ENCODE peak calls at places on chromosomes 4 and X, in four cellular contexts. One of them, this sample, is unnamed.

GRCh38 chr4:53601251-53601764 is 10.0 kb upstream of the LNX1 start:
- ATAC-seq in activated CD8-positive, alpha-beta T cell treated with anti-CD3 and anti-CD28 coated beads, Interleukin-2, amount 10 ng/mL, durations not matched to agents 7 days and 5 days: no peak
- ATAC-seq in aorta: peak; percentile 52
- ATAC-seq in right lobe of liver: peak; percentile 64
- ATAC-seq in this sample: peak; percentile 55

GRCh38 chr4:150297861-150298474 is 219.7 kb downstream of the DCLK2 start:
- ATAC-seq in activated CD8-positive, alpha-beta T cell treated with anti-CD3 and anti-CD28 coated beads, Interleukin-2, amount 10 ng/mL, durations not matched to agents 7 days and 5 days: no peak
- ATAC-seq in aorta: no peak
- ATAC-seq in right lobe of liver: peak; percentile 58
- ATAC-seq in this sample: no peak

GRCh38 chr4:139042981-139043460 is 27.4 kb downstream of the NOCT start:
- ATAC-seq in activated CD8-positive, alpha-beta T cell treated with anti-CD3 and anti-CD28 coated beads, Interleukin-2, amount 10 ng/mL, durations not matched to agents 7 days and 5 days: no peak
- ATAC-seq in aorta: peak; percentile 38
- ATAC-seq in right lobe of liver: peak; percentile 85
- ATAC-seq in this sample: no peak

GRCh38 chr4:83771113-83771705 is 235.3 kb downstream of the GPAT3 start:
- ATAC-seq in activated CD8-positive, alpha-beta T cell treated with anti-CD3 and anti-CD28 coated beads, Interleukin-2, amount 10 ng/mL, durations not matched to agents 7 days and 5 days: no peak
- ATAC-seq in aorta: no peak
- ATAC-seq in right lobe of liver: peak; percentile 64
- ATAC-seq in this sample: no peak

GRCh38 chr4:57104706-57105560 is 5.3 kb downstream of the IGFBP7 start:
- ATAC-seq in activated CD8-positive, alpha-beta T cell treated with anti-CD3 and anti-CD28 coated beads, Interleukin-2, amount 10 ng/mL, durations not matched to agents 7 days and 5 days: no peak
- ATAC-seq in aorta: no peak
- ATAC-seq in right lobe of liver: no peak
- ATAC-seq in this sample: no peak

GRCh38 chrX:84340981-84341380 is 153.0 kb upstream of the RPS6KA6 start:
- ATAC-seq in activated CD8-positive, alpha-beta T cell treated with anti-CD3 and anti-CD28 coated beads, Interleukin-2, amount 10 ng/mL, durations not matched to agents 7 days and 5 days: no peak
- ATAC-seq in aorta: no peak
- ATAC-seq in right lobe of liver: no peak
- ATAC-seq in this sample: no peak

GRCh38 chrX:3520987-3521875 is 174.8 kb upstream of the MXRA5 start:
- ATAC-seq in activated CD8-positive, alpha-beta T cell treated with anti-CD3 and anti-CD28 coated beads, Interleukin-2, amount 10 ng/mL, durations not matched to agents 7 days and 5 days: no peak
- ATAC-seq in aorta: no peak
- ATAC-seq in right lobe of liver: no peak
- ATAC-seq in this sample: no peak

GRCh38 chr4:142815834-142816233 is 30.3 kb downstream of the INPP4B start:
- ATAC-seq in activated CD8-positive, alpha-beta T cell treated with anti-CD3 and anti-CD28 coated beads, Interleukin-2, amount 10 ng/mL, durations not matched to agents 7 days and 5 days: peak; percentile 53
- ATAC-seq in aorta: no peak
- ATAC-seq in right lobe of liver: no peak
- ATAC-seq in this sample: no peak

GRCh38 chrX:133544105-133544504 is 128.8 kb upstream of the GPC4 start:
- ATAC-seq in activated CD8-positive, alpha-beta T cell treated with anti-CD3 and anti-CD28 coated beads, Interleukin-2, amount 10 ng/mL, durations not matched to agents 7 days and 5 days: no peak
- ATAC-seq in aorta: no peak
- ATAC-seq in right lobe of liver: no peak
- ATAC-seq in this sample: no peak

GRCh38 chrX:11244641-11245040 is 48.6 kb upstream of the AMELX start:
- ATAC-seq in activated CD8-positive, alpha-beta T cell treated with anti-CD3 and anti-CD28 coated beads, Interleukin-2, amount 10 ng/mL, durations not matched to agents 7 days and 5 days: no peak
- ATAC-seq in aorta: peak; percentile 49
- ATAC-seq in right lobe of liver: no peak
- ATAC-seq in this sample: no peak

GRCh38 chrX:154749856-154750255 is 1.0 kb downstream of the GAB3 start:
- ATAC-seq in activated CD8-positive, alpha-beta T cell treated with anti-CD3 and anti-CD28 coated beads, Interleukin-2, amount 10 ng/mL, durations not matched to agents 7 days and 5 days: no peak
- ATAC-seq in aorta: no peak
- ATAC-seq in right lobe of liver: no peak
- ATAC-seq in this sample: no peak

GRCh38 chr4:109465065-109465464 is 31.4 kb downstream of the SEC24B start:
- ATAC-seq in activated CD8-positive, alpha-beta T cell treated with anti-CD3 and anti-CD28 coated beads, Interleukin-2, amount 10 ng/mL, durations not matched to agents 7 days and 5 days: no peak
- ATAC-seq in aorta: no peak
- ATAC-seq in right lobe of liver: no peak
- ATAC-seq in this sample: no peak

GRCh38 chr4:85681194-85681803 is 206.3 kb downstream of the ARHGAP24 start:
- ATAC-seq in activated CD8-positive, alpha-beta T cell treated with anti-CD3 and anti-CD28 coated beads, Interleukin-2, amount 10 ng/mL, durations not matched to agents 7 days and 5 days: no peak
- ATAC-seq in aorta: peak; percentile 79
- ATAC-seq in right lobe of liver: peak; percentile 75
- ATAC-seq in this sample: peak; percentile 77

GRCh38 chr4:26819478-26819877 is 41.2 kb upstream of the STIM2 start:
- ATAC-seq in activated CD8-positive, alpha-beta T cell treated with anti-CD3 and anti-CD28 coated beads, Interleukin-2, amount 10 ng/mL, durations not matched to agents 7 days and 5 days: no peak
- ATAC-seq in aorta: no peak
- ATAC-seq in right lobe of liver: no peak
- ATAC-seq in this sample: peak; percentile 58

GRCh38 chr4:76704133-76704881 is 193.6 kb downstream of the SOWAHB start:
- ATAC-seq in activated CD8-positive, alpha-beta T cell treated with anti-CD3 and anti-CD28 coated beads, Interleukin-2, amount 10 ng/mL, durations not matched to agents 7 days and 5 days: no peak
- ATAC-seq in aorta: peak; percentile 39
- ATAC-seq in right lobe of liver: peak; percentile 62
- ATAC-seq in this sample: no peak

GRCh38 chrX:43655961-43656494 is at the start of gene MAOA:
- ATAC-seq in activated CD8-positive, alpha-beta T cell treated with anti-CD3 and anti-CD28 coated beads, Interleukin-2, amount 10 ng/mL, durations not matched to agents 7 days and 5 days: no peak
- ATAC-seq in aorta: peak; percentile 78
- ATAC-seq in right lobe of liver: peak; percentile 84
- ATAC-seq in this sample: no peak

GRCh38 chr4:121554377-121554776 is 142.4 kb downstream of the ANXA5 start:
- ATAC-seq in activated CD8-positive, alpha-beta T cell treated with anti-CD3 and anti-CD28 coated beads, Interleukin-2, amount 10 ng/mL, durations not matched to agents 7 days and 5 days: no peak
- ATAC-seq in aorta: no peak
- ATAC-seq in right lobe of liver: no peak
- ATAC-seq in this sample: no peak

GRCh38 chr4:89111833-89112563 is 665 bp downstream of the TIGD2 start:
- ATAC-seq in activated CD8-positive, alpha-beta T cell treated with anti-CD3 and anti-CD28 coated beads, Interleukin-2, amount 10 ng/mL, durations not matched to agents 7 days and 5 days: no peak
- ATAC-seq in aorta: no peak
- ATAC-seq in right lobe of liver: peak; percentile 49
- ATAC-seq in this sample: no peak

GRCh38 chr4:52665592-52665991 is 6.5 kb upstream of the USP46 start:
- ATAC-seq in activated CD8-positive, alpha-beta T cell treated with anti-CD3 and anti-CD28 coated beads, Interleukin-2, amount 10 ng/mL, durations not matched to agents 7 days and 5 days: peak; percentile 68
- ATAC-seq in aorta: no peak
- ATAC-seq in right lobe of liver: no peak
- ATAC-seq in this sample: peak; percentile 60

GRCh38 chrX:38868941-38869378 is 67.7 kb downstream of the MID1IP1 start:
- ATAC-seq in activated CD8-positive, alpha-beta T cell treated with anti-CD3 and anti-CD28 coated beads, Interleukin-2, amount 10 ng/mL, durations not matched to agents 7 days and 5 days: no peak
- ATAC-seq in aorta: peak; percentile 75
- ATAC-seq in right lobe of liver: no peak
- ATAC-seq in this sample: no peak

GRCh38 chr4:66052426-66052825 is 382.1 kb upstream of the EPHA5 start:
- ATAC-seq in activated CD8-positive, alpha-beta T cell treated with anti-CD3 and anti-CD28 coated beads, Interleukin-2, amount 10 ng/mL, durations not matched to agents 7 days and 5 days: no peak
- ATAC-seq in aorta: no peak
- ATAC-seq in right lobe of liver: no peak
- ATAC-seq in this sample: no peak

GRCh38 chr4:68476191-68476590 is 28.9 kb downstream of the TMPRSS11E start:
- ATAC-seq in activated CD8-positive, alpha-beta T cell treated with anti-CD3 and anti-CD28 coated beads, Interleukin-2, amount 10 ng/mL, durations not matched to agents 7 days and 5 days: no peak
- ATAC-seq in aorta: no peak
- ATAC-seq in right lobe of liver: no peak
- ATAC-seq in this sample: no peak

GRCh38 chr4:6046526-6047129 is 28.4 kb upstream of the C4orf50 start:
- ATAC-seq in activated CD8-positive, alpha-beta T cell treated with anti-CD3 and anti-CD28 coated beads, Interleukin-2, amount 10 ng/mL, durations not matched to agents 7 days and 5 days: no peak
- ATAC-seq in aorta: no peak
- ATAC-seq in right lobe of liver: no peak
- ATAC-seq in this sample: no peak

GRCh38 chrX:134538316-134538715 is 78.4 kb downstream of the HPRT1 start:
- ATAC-seq in activated CD8-positive, alpha-beta T cell treated with anti-CD3 and anti-CD28 coated beads, Interleukin-2, amount 10 ng/mL, durations not matched to agents 7 days and 5 days: no peak
- ATAC-seq in aorta: no peak
- ATAC-seq in right lobe of liver: no peak
- ATAC-seq in this sample: no peak

GRCh38 chr4:168540086-168540864 is 43.4 kb downstream of the PALLD start:
- ATAC-seq in activated CD8-positive, alpha-beta T cell treated with anti-CD3 and anti-CD28 coated beads, Interleukin-2, amount 10 ng/mL, durations not matched to agents 7 days and 5 days: no peak
- ATAC-seq in aorta: no peak
- ATAC-seq in right lobe of liver: no peak
- ATAC-seq in this sample: no peak

GRCh38 chr4:5710065-5710961 is 688 bp upstream of the EVC start:
- ATAC-seq in activated CD8-positive, alpha-beta T cell treated with anti-CD3 and anti-CD28 coated beads, Interleukin-2, amount 10 ng/mL, durations not matched to agents 7 days and 5 days: no peak
- ATAC-seq in aorta: peak; percentile 40
- ATAC-seq in right lobe of liver: peak; percentile 5
- ATAC-seq in this sample: peak; percentile 22

GRCh38 chr4:113541933-113542332 is 219.6 kb downstream of the CAMK2D start:
- ATAC-seq in activated CD8-positive, alpha-beta T cell treated with anti-CD3 and anti-CD28 coated beads, Interleukin-2, amount 10 ng/mL, durations not matched to agents 7 days and 5 days: no peak
- ATAC-seq in aorta: no peak
- ATAC-seq in right lobe of liver: no peak
- ATAC-seq in this sample: no peak

GRCh38 chrX:30296408-30297254 is 12.6 kb downstream of the NR0B1 start:
- ATAC-seq in activated CD8-positive, alpha-beta T cell treated with anti-CD3 and anti-CD28 coated beads, Interleukin-2, amount 10 ng/mL, durations not matched to agents 7 days and 5 days: no peak
- ATAC-seq in aorta: no peak
- ATAC-seq in right lobe of liver: no peak
- ATAC-seq in this sample: no peak

GRCh38 chr4:153838564-153838963 is 49.7 kb upstream of the SFRP2 start:
- ATAC-seq in activated CD8-positive, alpha-beta T cell treated with anti-CD3 and anti-CD28 coated beads, Interleukin-2, amount 10 ng/mL, durations not matched to agents 7 days and 5 days: no peak
- ATAC-seq in aorta: no peak
- ATAC-seq in right lobe of liver: peak; percentile 41
- ATAC-seq in this sample: no peak

GRCh38 chrX:48939417-48940228 is 17.8 kb downstream of the OTUD5 start:
- ATAC-seq in activated CD8-positive, alpha-beta T cell treated with anti-CD3 and anti-CD28 coated beads, Interleukin-2, amount 10 ng/mL, durations not matched to agents 7 days and 5 days: peak; percentile 29
- ATAC-seq in aorta: no peak
- ATAC-seq in right lobe of liver: no peak
- ATAC-seq in this sample: peak; percentile 29

GRCh38 chr4:184814686-184815045 is 11.1 kb downstream of the ACSL1 start:
- ATAC-seq in activated CD8-positive, alpha-beta T cell treated with anti-CD3 and anti-CD28 coated beads, Interleukin-2, amount 10 ng/mL, durations not matched to agents 7 days and 5 days: no peak
- ATAC-seq in aorta: no peak
- ATAC-seq in right lobe of liver: no peak
- ATAC-seq in this sample: no peak

This sample was measured in stimulated activated memory B cell treated with anti-CD40 and anti-IgM and Interleukin-4, amounts not matched to agents 10 μg/mL and 1 μg/mL and 100 μg/mL, for 72 hours.